ENCODE peak calls at places on chromosomes 4 and X, in ten cellular contexts. One of them, this sample, is unnamed.

GRCh38 chr4:188016754-188017153 is 21.2 kb downstream of the ZFP42 start:
- DNase-seq in Peyer's patch: no peak
- DNase-seq in fibroblast of lung: no peak
- DNase-seq in CD4-positive, alpha-beta memory T cell: no peak
- DNase-seq in heart left ventricle: no peak
- DNase-seq in naive thymus-derived CD4-positive, alpha-beta T cell: no peak
- DNase-seq in aorta: no peak
- DNase-seq in AG04450: no peak
- DNase-seq in substantia nigra: no peak
- DNase-seq in uterus: no peak
- DNase-seq in this sample: no peak

GRCh38 chrX:104750146-104750699 is 184.2 kb downstream of the IL1RAPL2 start:
- DNase-seq in substantia nigra: no peak
- DNase-seq in heart left ventricle: peak
- DNase-seq in Peyer's patch: no peak
- DNase-seq in aorta: no peak
- DNase-seq in uterus: no peak
- DNase-seq in fibroblast of lung: no peak
- DNase-seq in naive thymus-derived CD4-positive, alpha-beta T cell: no peak
- DNase-seq in AG04450: no peak
- DNase-seq in CD4-positive, alpha-beta memory T cell: no peak
- DNase-seq in this sample: no peak

GRCh38 chr4:144310535-144310934 is 170.0 kb upstream of the GYPA start:
- DNase-seq in AG04450: no peak
- DNase-seq in naive thymus-derived CD4-positive, alpha-beta T cell: no peak
- DNase-seq in fibroblast of lung: no peak
- DNase-seq in substantia nigra: no peak
- DNase-seq in uterus: no peak
- DNase-seq in CD4-positive, alpha-beta memory T cell: no peak
- DNase-seq in Peyer's patch: no peak
- DNase-seq in heart left ventricle: no peak
- DNase-seq in aorta: no peak
- DNase-seq in this sample: no peak

GRCh38 chr4:26034849-26035248 is 120.8 kb downstream of the SMIM20 start:
- DNase-seq in naive thymus-derived CD4-positive, alpha-beta T cell: peak
- DNase-seq in heart left ventricle: no peak
- DNase-seq in aorta: no peak
- DNase-seq in AG04450: no peak
- DNase-seq in uterus: no peak
- DNase-seq in substantia nigra: no peak
- DNase-seq in fibroblast of lung: no peak
- DNase-seq in CD4-positive, alpha-beta memory T cell: no peak
- DNase-seq in Peyer's patch: no peak
- DNase-seq in this sample: no peak

GRCh38 chr4:146567396-146567795 is 45.7 kb upstream of the SLC10A7 start:
- DNase-seq in fibroblast of lung: no peak
- DNase-seq in CD4-positive, alpha-beta memory T cell: no peak
- DNase-seq in Peyer's patch: no peak
- DNase-seq in aorta: no peak
- DNase-seq in AG04450: no peak
- DNase-seq in naive thymus-derived CD4-positive, alpha-beta T cell: no peak
- DNase-seq in heart left ventricle: no peak
- DNase-seq in substantia nigra: no peak
- DNase-seq in uterus: no peak
- DNase-seq in this sample: no peak

GRCh38 chrX:71536285-71536684 is 3.4 kb downstream of the OGT start:
- DNase-seq in heart left ventricle: no peak
- DNase-seq in Peyer's patch: no peak
- DNase-seq in CD4-positive, alpha-beta memory T cell: peak
- DNase-seq in fibroblast of lung: no peak
- DNase-seq in substantia nigra: no peak
- DNase-seq in aorta: no peak
- DNase-seq in naive thymus-derived CD4-positive, alpha-beta T cell: no peak
- DNase-seq in AG04450: no peak
- DNase-seq in uterus: no peak
- DNase-seq in this sample: no peak

GRCh38 chr4:56861365-56861764 is 39.9 kb upstream of the SPINK2 start:
- DNase-seq in substantia nigra: no peak
- DNase-seq in Peyer's patch: no peak
- DNase-seq in naive thymus-derived CD4-positive, alpha-beta T cell: no peak
- DNase-seq in heart left ventricle: no peak
- DNase-seq in uterus: no peak
- DNase-seq in AG04450: no peak
- DNase-seq in aorta: no peak
- DNase-seq in CD4-positive, alpha-beta memory T cell: no peak
- DNase-seq in fibroblast of lung: no peak
- DNase-seq in this sample: no peak

GRCh38 chrX:134396174-134396573 is 63.8 kb upstream of the HPRT1 start:
- DNase-seq in aorta: no peak
- DNase-seq in substantia nigra: no peak
- DNase-seq in heart left ventricle: no peak
- DNase-seq in uterus: no peak
- DNase-seq in naive thymus-derived CD4-positive, alpha-beta T cell: no peak
- DNase-seq in CD4-positive, alpha-beta memory T cell: no peak
- DNase-seq in Peyer's patch: no peak
- DNase-seq in fibroblast of lung: peak
- DNase-seq in AG04450: no peak
- DNase-seq in this sample: no peak

GRCh38 chrX:27680726-27681125 is 90.6 kb downstream of the DCAF8L2 start:
- DNase-seq in substantia nigra: no peak
- DNase-seq in CD4-positive, alpha-beta memory T cell: no peak
- DNase-seq in aorta: no peak
- DNase-seq in AG04450: peak
- DNase-seq in uterus: no peak
- DNase-seq in fibroblast of lung: peak
- DNase-seq in Peyer's patch: no peak
- DNase-seq in heart left ventricle: no peak
- DNase-seq in naive thymus-derived CD4-positive, alpha-beta T cell: no peak
- DNase-seq in this sample: no peak

GRCh38 chrX:30824275-30824674 is 64.8 kb downstream of the TAB3 start:
- DNase-seq in Peyer's patch: no peak
- DNase-seq in heart left ventricle: no peak
- DNase-seq in substantia nigra: no peak
- DNase-seq in CD4-positive, alpha-beta memory T cell: no peak
- DNase-seq in AG04450: no peak
- DNase-seq in fibroblast of lung: no peak
- DNase-seq in uterus: no peak
- DNase-seq in aorta: no peak
- DNase-seq in naive thymus-derived CD4-positive, alpha-beta T cell: no peak
- DNase-seq in this sample: no peak

GRCh38 chr4:103947617-103948016 is 227.8 kb upstream of the TACR3 start:
- DNase-seq in substantia nigra: no peak
- DNase-seq in CD4-positive, alpha-beta memory T cell: no peak
- DNase-seq in aorta: no peak
- DNase-seq in AG04450: no peak
- DNase-seq in heart left ventricle: no peak
- DNase-seq in fibroblast of lung: no peak
- DNase-seq in uterus: no peak
- DNase-seq in Peyer's patch: no peak
- DNase-seq in naive thymus-derived CD4-positive, alpha-beta T cell: no peak
- DNase-seq in this sample: no peak

GRCh38 chr4:55745014-55745413 is 74.6 kb upstream of the EXOC1L start:
- DNase-seq in naive thymus-derived CD4-positive, alpha-beta T cell: no peak
- DNase-seq in aorta: no peak
- DNase-seq in substantia nigra: no peak
- DNase-seq in uterus: no peak
- DNase-seq in heart left ventricle: no peak
- DNase-seq in CD4-positive, alpha-beta memory T cell: no peak
- DNase-seq in Peyer's patch: no peak
- DNase-seq in AG04450: no peak
- DNase-seq in fibroblast of lung: no peak
- DNase-seq in this sample: no peak

GRCh38 chrX:122363112-122363511 is 821.0 kb upstream of the GRIA3 start:
- DNase-seq in naive thymus-derived CD4-positive, alpha-beta T cell: no peak
- DNase-seq in Peyer's patch: no peak
- DNase-seq in fibroblast of lung: no peak
- DNase-seq in aorta: no peak
- DNase-seq in uterus: no peak
- DNase-seq in heart left ventricle: no peak
- DNase-seq in CD4-positive, alpha-beta memory T cell: no peak
- DNase-seq in substantia nigra: no peak
- DNase-seq in AG04450: no peak
- DNase-seq in this sample: no peak

GRCh38 chrX:11462136-11462535 is 168.9 kb downstream of the AMELX start:
- DNase-seq in substantia nigra: no peak
- DNase-seq in AG04450: no peak
- DNase-seq in CD4-positive, alpha-beta memory T cell: no peak
- DNase-seq in Peyer's patch: no peak
- DNase-seq in aorta: no peak
- DNase-seq in heart left ventricle: no peak
- DNase-seq in fibroblast of lung: no peak
- DNase-seq in naive thymus-derived CD4-positive, alpha-beta T cell: no peak
- DNase-seq in uterus: no peak
- DNase-seq in this sample: no peak

GRCh38 chr4:54082168-54082567 is 17.8 kb upstream of the CHIC2 start:
- DNase-seq in fibroblast of lung: peak
- DNase-seq in CD4-positive, alpha-beta memory T cell: no peak
- DNase-seq in aorta: no peak
- DNase-seq in heart left ventricle: no peak
- DNase-seq in AG04450: peak
- DNase-seq in naive thymus-derived CD4-positive, alpha-beta T cell: no peak
- DNase-seq in uterus: no peak
- DNase-seq in substantia nigra: no peak
- DNase-seq in Peyer's patch: no peak
- DNase-seq in this sample: no peak

GRCh38 chr4:110165382-110166285 is 32.8 kb downstream of the ELOVL6 start:
- DNase-seq in substantia nigra: no peak
- DNase-seq in fibroblast of lung: peak
- DNase-seq in naive thymus-derived CD4-positive, alpha-beta T cell: peak
- DNase-seq in AG04450: no peak
- DNase-seq in Peyer's patch: no peak
- DNase-seq in CD4-positive, alpha-beta memory T cell: peak
- DNase-seq in uterus: no peak
- DNase-seq in aorta: no peak
- DNase-seq in heart left ventricle: no peak
- DNase-seq in this sample: peak

GRCh38 chrX:119399772-119400101 is 601 bp downstream of the SLC25A43 start:
- DNase-seq in AG04450: no peak
- DNase-seq in aorta: no peak
- DNase-seq in fibroblast of lung: peak
- DNase-seq in Peyer's patch: no peak
- DNase-seq in uterus: no peak
- DNase-seq in heart left ventricle: no peak
- DNase-seq in naive thymus-derived CD4-positive, alpha-beta T cell: no peak
- DNase-seq in substantia nigra: no peak
- DNase-seq in CD4-positive, alpha-beta memory T cell: no peak
- DNase-seq in this sample: no peak

GRCh38 chrX:1455948-1456280 is 3.2 kb upstream of the ASMTL start:
- DNase-seq in heart left ventricle: no peak
- DNase-seq in fibroblast of lung: no peak
- DNase-seq in Peyer's patch: no peak
- DNase-seq in CD4-positive, alpha-beta memory T cell: peak
- DNase-seq in aorta: no peak
- DNase-seq in uterus: no peak
- DNase-seq in AG04450: no peak
- DNase-seq in naive thymus-derived CD4-positive, alpha-beta T cell: peak
- DNase-seq in substantia nigra: no peak
- DNase-seq in this sample: no peak

DNA sequence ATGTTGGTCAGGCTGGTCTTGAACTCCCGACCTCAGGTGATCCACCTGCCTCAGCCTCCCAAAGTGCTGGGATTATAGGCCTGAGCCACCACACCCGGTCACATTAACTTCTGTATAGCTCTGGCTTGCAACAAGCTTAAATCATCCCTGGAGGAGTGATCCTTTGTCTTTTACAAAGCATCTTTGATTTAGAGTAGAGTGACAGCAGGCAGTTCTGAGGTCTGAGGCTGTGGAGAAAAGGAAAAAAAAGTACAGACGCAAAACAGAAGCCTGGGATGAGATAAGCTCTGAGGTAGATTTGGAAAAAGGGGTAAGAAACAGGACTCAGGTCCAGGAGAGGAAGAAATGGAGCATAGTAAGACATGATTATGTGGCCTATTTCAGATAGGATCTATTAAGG is 143.1 kb downstream of the CHRNA9 start:
- DNase-seq in aorta: no peak
- DNase-seq in CD4-positive, alpha-beta memory T cell: no peak
- DNase-seq in AG04450: no peak
- DNase-seq in substantia nigra: no peak
- DNase-seq in Peyer's patch: no peak
- DNase-seq in fibroblast of lung: no peak
- DNase-seq in uterus: no peak
- DNase-seq in heart left ventricle: no peak
- DNase-seq in naive thymus-derived CD4-positive, alpha-beta T cell: no peak
- DNase-seq in this sample: no peak
- H3K27ac ChIP-seq in aorta: no peak
- H3K27ac ChIP-seq in CD4-positive, alpha-beta memory T cell: no peak
- H3K27ac ChIP-seq in AG04450: no peak
- H3K27ac ChIP-seq in substantia nigra: no peak
- H3K27ac ChIP-seq in Peyer's patch: no peak
- H3K27ac ChIP-seq in fibroblast of lung: no peak
- H3K27ac ChIP-seq in uterus: no peak
- H3K27ac ChIP-seq in heart left ventricle: no peak
- H3K27ac ChIP-seq in naive thymus-derived CD4-positive, alpha-beta T cell: no peak
- H3K27ac ChIP-seq in this sample: no peak

GRCh38 chr4:81021995-81022394 is 8.5 kb upstream of the BMP3 start:
- DNase-seq in uterus: no peak
- DNase-seq in Peyer's patch: no peak
- DNase-seq in naive thymus-derived CD4-positive, alpha-beta T cell: no peak
- DNase-seq in CD4-positive, alpha-beta memory T cell: no peak
- DNase-seq in aorta: no peak
- DNase-seq in AG04450: no peak
- DNase-seq in fibroblast of lung: no peak
- DNase-seq in substantia nigra: no peak
- DNase-seq in heart left ventricle: no peak
- DNase-seq in this sample: no peak
- H3K27ac ChIP-seq in uterus: no peak
- H3K27ac ChIP-seq in Peyer's patch: no peak
- H3K27ac ChIP-seq in naive thymus-derived CD4-positive, alpha-beta T cell: no peak
- H3K27ac ChIP-seq in CD4-positive, alpha-beta memory T cell: no peak
- H3K27ac ChIP-seq in aorta: no peak
- H3K27ac ChIP-seq in AG04450: no peak
- H3K27ac ChIP-seq in fibroblast of lung: no peak
- H3K27ac ChIP-seq in substantia nigra: no peak
- H3K27ac ChIP-seq in heart left ventricle: no peak
- H3K27ac ChIP-seq in this sample: no peak

DNA sequence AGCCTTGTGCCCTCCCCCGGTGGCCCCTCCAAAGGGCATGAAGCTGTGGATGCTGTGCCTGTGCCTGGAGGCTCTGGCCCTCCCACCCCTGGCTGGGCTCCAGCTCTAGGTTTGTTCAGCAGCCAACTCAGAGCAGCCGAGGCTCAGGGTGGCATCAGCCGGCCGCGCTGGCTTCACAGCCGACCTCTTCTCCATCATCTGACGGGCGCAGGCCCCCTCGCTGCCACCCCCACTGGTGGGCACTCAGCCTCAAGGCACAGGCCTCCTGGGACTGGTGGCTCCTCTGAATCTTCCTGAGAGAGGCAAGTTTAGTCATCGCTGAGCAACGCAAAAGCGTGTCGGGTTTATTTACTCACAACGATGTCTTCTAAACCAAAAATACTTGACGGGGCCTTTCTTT is 46.0 kb downstream of the PCGF3 start:
- DNase-seq in AG04450: no peak
- DNase-seq in naive thymus-derived CD4-positive, alpha-beta T cell: no peak
- DNase-seq in fibroblast of lung: no peak
- DNase-seq in CD4-positive, alpha-beta memory T cell: no peak
- DNase-seq in uterus: no peak
- DNase-seq in aorta: no peak
- DNase-seq in substantia nigra: no peak
- DNase-seq in Peyer's patch: no peak
- DNase-seq in heart left ventricle: no peak
- DNase-seq in this sample: no peak
- H3K27ac ChIP-seq in AG04450: no peak
- H3K27ac ChIP-seq in naive thymus-derived CD4-positive, alpha-beta T cell: no peak
- H3K27ac ChIP-seq in fibroblast of lung: no peak
- H3K27ac ChIP-seq in CD4-positive, alpha-beta memory T cell: no peak
- H3K27ac ChIP-seq in uterus: no peak
- H3K27ac ChIP-seq in aorta: no peak
- H3K27ac ChIP-seq in substantia nigra: peak
- H3K27ac ChIP-seq in Peyer's patch: no peak
- H3K27ac ChIP-seq in heart left ventricle: no peak
- H3K27ac ChIP-seq in this sample: no peak

GRCh38 chr4:77167173-77167572 is 10.2 kb downstream of the CCNG2 start:
- DNase-seq in AG04450: no peak
- DNase-seq in CD4-positive, alpha-beta memory T cell: no peak
- DNase-seq in uterus: no peak
- DNase-seq in fibroblast of lung: no peak
- DNase-seq in aorta: no peak
- DNase-seq in heart left ventricle: no peak
- DNase-seq in Peyer's patch: no peak
- DNase-seq in substantia nigra: no peak
- DNase-seq in naive thymus-derived CD4-positive, alpha-beta T cell: no peak
- DNase-seq in this sample: no peak
- H3K27ac ChIP-seq in AG04450: no peak
- H3K27ac ChIP-seq in CD4-positive, alpha-beta memory T cell: no peak
- H3K27ac ChIP-seq in uterus: no peak
- H3K27ac ChIP-seq in fibroblast of lung: no peak
- H3K27ac ChIP-seq in aorta: no peak
- H3K27ac ChIP-seq in heart left ventricle: no peak
- H3K27ac ChIP-seq in Peyer's patch: no peak
- H3K27ac ChIP-seq in substantia nigra: no peak
- H3K27ac ChIP-seq in naive thymus-derived CD4-positive, alpha-beta T cell: no peak
- H3K27ac ChIP-seq in this sample: no peak